ENCODE peak calls at places on chromosomes 2 and 18, in seven cellular contexts. I is NCI-H2171 treated with DMSO at 0.1 percent for 48 hours; K is NCI-H1694; U is NCI-H2081; R is BJ; Z is stimulated activated CD8-positive, alpha-beta memory T cell treated with anti-CD3 and anti-CD28 coated beads, Interleukin-4, amount 100 ng/mL, for 4 hours; F is CD8-positive, alpha-beta memory T cell. P is an unnamed sample.

GRCh38 chr18:72197598-72197997 is 346.5 kb downstream of the CBLN2 start:
- DNase-seq in I (no peak), K (no peak), U (no peak), R (no peak), Z (no peak), F (no peak), P (no peak)

GRCh38 chr2:97360202-97360601 is 229.5 kb downstream of the ANKRD36B start:
- DNase-seq in I (no peak), K (no peak), U (no peak), R (no peak), Z (no peak), F (no peak), P (no peak)

GRCh38 chr18:3015851-3016250 is 2.9 kb upstream of the LPIN2 start:
- DNase-seq in I (no peak), K (no peak), U (no peak), R (no peak), Z (no peak), F (no peak), P (no peak)

GRCh38 chr2:42216712-42217111 is 47.6 kb downstream of the EML4 start:
- DNase-seq in I (no peak), K (no peak), U (no peak), R (no peak), Z (no peak), F (no peak), P (no peak)

GRCh38 chr2:225938991-225939390 is 539.5 kb downstream of the NYAP2 start:
- DNase-seq in I (no peak), K (no peak), U (no peak), R (no peak), Z (no peak), F (no peak), P (no peak)

GRCh38 chr2:2187196-2187595 is 143.9 kb downstream of the MYT1L start:
- DNase-seq in I (no peak), K (no peak), U (peak; percentile 93), R (no peak), Z (no peak), F (no peak), P (no peak)

GRCh38 chr2:99417396-99417795 is 72.4 kb downstream of the REV1 start:
- DNase-seq in I (no peak), K (no peak), U (no peak), R (no peak), Z (no peak), F (no peak), P (no peak)

GRCh38 chr18:76935722-76936337 is 113.5 kb downstream of the ZNF236 start:
- DNase-seq in I (no peak), K (no peak), U (no peak), R (no peak), Z (no peak), F (no peak), P (no peak)

GRCh38 chr2:61713457-61713856 is 140.4 kb downstream of the FAM161A start:
- DNase-seq in I (no peak), K (no peak), U (no peak), R (no peak), Z (no peak), F (no peak), P (no peak)

GRCh38 chr2:39696838-39697237 is 31.1 kb downstream of the TMEM178A start:
- DNase-seq in I (peak; percentile 77), K (peak; percentile 92), U (peak; percentile 59), R (peak; percentile 20), Z (no peak), F (no peak), P (no peak)

GRCh38 chr18:9596257-9596656 is 18.1 kb downstream of the PPP4R1 start:
- DNase-seq in I (no peak), K (no peak), U (no peak), R (no peak), Z (no peak), F (no peak), P (no peak)

GRCh38 chr18:23479829-23480505 is 23.3 kb upstream of the RMC1 start:
- DNase-seq in I (no peak), K (no peak), U (no peak), R (no peak), Z (no peak), F (no peak), P (no peak)

GRCh38 chr2:191358325-191359025 is 113.3 kb downstream of the MYO1B start:
- DNase-seq in I (peak; percentile 25), K (no peak), U (no peak), R (no peak), Z (no peak), F (no peak), P (no peak)

GRCh38 chr18:55419939-55420664 is 167.9 kb downstream of the TCF4 start:
- DNase-seq in I (peak; percentile 51), K (no peak), U (no peak), R (no peak), Z (no peak), F (no peak), P (no peak)

GRCh38 chr2:62196278-62196901 is 475 bp downstream of the B3GNT2 start:
- DNase-seq in I (peak; percentile 67), K (no peak), U (peak; percentile 61), R (no peak), Z (peak; percentile 14), F (peak; percentile 71), P (peak; percentile 77)

GRCh38 chr2:18900691-18901113 is 311.3 kb upstream of the NT5C1B start:
- DNase-seq in I (no peak), K (no peak), U (no peak), R (no peak), Z (no peak), F (no peak), P (no peak)